ENCODE peak calls at places on chromosomes 11 and 22, in five cellular contexts. Z is sigmoid colon, Q is breast epithelium, E is transverse colon, H is spleen. I is an unnamed sample.

GRCh38 chr11:11243790-11244469 is 109.1 kb downstream of the CSNK2A3 start:
- DNase-seq in Z (no peak), E (no peak), Q (no peak), H (no peak), I (no peak)

GRCh38 chr11:65401803-65402248 is 15.4 kb downstream of the FRMD8 start:
- DNase-seq in Q (no peak), E (no peak), H (no peak), Z (no peak), I (no peak)

GRCh38 chr11:33347490-33348125 is 90.4 kb downstream of the HIPK3 start:
- DNase-seq in Z (no peak), E (no peak), H (peak), Q (no peak), I (no peak)

GRCh38 chr11:76634934-76635333 is 35.6 kb downstream of the LRRC32 start:
- DNase-seq in H (no peak), Q (no peak), E (no peak), Z (peak), I (no peak)

GRCh38 chr22:40326905-40327735 is 19.2 kb upstream of the ADSL start:
- DNase-seq in H (no peak), Q (no peak), Z (no peak), E (no peak), I (no peak)

GRCh38 chr11:102110761-102111010 is 439 bp downstream of the YAP1 start:
- DNase-seq in Z (no peak), E (no peak), H (peak), Q (no peak), I (no peak)

GRCh38 chr22:43128928-43129424 is 14.2 kb downstream of the MCAT start:
- DNase-seq in H (no peak), Z (no peak), E (peak), Q (no peak), I (no peak)

GRCh38 chr11:32307921-32308320 is 127.4 kb downstream of the WT1 start:
- DNase-seq in H (no peak), Q (no peak), Z (no peak), E (no peak), I (no peak)

GRCh38 chr11:113554531-113554930 is 79.3 kb upstream of the DRD2 start:
- DNase-seq in H (no peak), Q (no peak), Z (no peak), E (no peak), I (no peak)

GRCh38 chr11:10640308-10640707 is 53.2 kb downstream of the IRAG1 start:
- DNase-seq in Z (no peak), E (no peak), H (no peak), Q (no peak), I (no peak)

GRCh38 chr11:57158582-57158981 is 23.2 kb upstream of the LRRC55 start:
- DNase-seq in Z (no peak), Q (no peak), E (no peak), H (no peak), I (no peak)
- TF ChIP-seq POLR2AphosphoS5 in Z (no peak), Q (no peak), E (no peak), H (no peak), I (no peak)

GRCh38 chr11:72589802-72590761 is 84.1 kb downstream of the PDE2A start:
- DNase-seq in Z (no peak), H (peak), E (peak), Q (no peak), I (no peak)
- H3K4me3 ChIP-seq in Z (no peak), H (peak), E (peak), Q (no peak), I (peak)

GRCh38 chr11:68392822-68393221 is 67.7 kb upstream of the PPP6R3 start:
- DNase-seq in Q (no peak), E (no peak), H (no peak), Z (no peak), I (no peak)

GRCh38 chr11:68398870-68399865 is 61.4 kb upstream of the PPP6R3 start:
- DNase-seq in Z (peak), H (no peak), Q (no peak), E (peak), I (no peak)

GRCh38 chr11:68399916-68400315 is 60.6 kb upstream of the PPP6R3 start:
- DNase-seq in Z (no peak), E (no peak), Q (no peak), H (no peak), I (no peak)

GRCh38 chr11:68397256-68397655 is 63.3 kb upstream of the PPP6R3 start:
- DNase-seq in Q (no peak), H (peak), Z (no peak), E (no peak), I (no peak)

GRCh38 chr11:68396526-68396925 is 64.0 kb upstream of the PPP6R3 start:
- DNase-seq in Q (no peak), E (no peak), H (no peak), Z (no peak), I (no peak)
- H3K27ac ChIP-seq in Q (peak), E (peak), H (no peak), Z (peak), I (peak)

GRCh38 chr11:96339704-96340554 is 3.1 kb downstream of the MAML2 start:
- DNase-seq in Q (no peak), Z (no peak), E (no peak), H (no peak), I (no peak)

GRCh38 chr11:96340555-96340885 is 2.5 kb downstream of the MAML2 start:
- DNase-seq in E (no peak), Q (no peak), H (no peak), Z (no peak), I (no peak)

GRCh38 chr11:96342131-96342970 is 644 bp downstream of the MAML2 start:
- DNase-seq in H (no peak), Q (no peak), E (no peak), Z (no peak), I (no peak)

GRCh38 chr11:96341237-96342130 is 1.5 kb downstream of the MAML2 start:
- DNase-seq in Q (peak), Z (peak), E (peak), H (peak), I (no peak)

GRCh38 chr11:96342971-96343711 is at the start of gene MAML2:
- DNase-seq in Q (peak), H (peak), Z (peak), E (peak), I (peak)
- TF ChIP-seq POLR2AphosphoS5 in Q (peak), H (peak), Z (peak), E (peak), I (peak)

DNA sequence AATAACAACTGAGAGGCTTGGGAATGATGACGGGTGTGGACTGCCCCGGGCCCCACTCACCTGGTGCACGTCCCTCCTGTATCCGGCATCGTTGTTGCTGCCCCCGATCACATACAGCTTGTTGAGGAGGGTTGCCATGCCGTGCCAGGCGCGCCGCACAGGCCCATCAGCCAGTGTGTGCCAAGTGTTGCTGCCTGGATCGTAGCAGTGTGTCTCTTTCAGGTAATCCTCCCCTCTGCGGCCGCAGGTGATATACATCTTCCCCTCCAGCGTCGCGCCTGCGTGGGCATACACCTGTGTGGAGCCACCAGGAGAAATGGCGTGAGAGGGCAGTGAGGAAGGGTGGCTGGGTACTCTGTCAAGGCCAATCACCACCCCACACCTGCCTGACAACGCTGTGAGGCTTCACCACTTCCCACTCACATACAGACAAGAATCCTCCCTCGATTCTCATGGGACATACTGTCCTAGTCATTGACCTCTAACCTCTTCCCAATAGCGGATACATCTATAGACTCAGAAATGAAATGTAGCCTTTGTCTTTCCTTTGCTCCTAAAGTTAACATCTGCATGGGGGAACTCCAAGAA is 8.9 kb upstream of the SCARF2 start:
- DNase-seq in Q (no peak), H (peak), Z (no peak), E (no peak), I (no peak)
- H3K4me3 ChIP-seq in Q (no peak), H (no peak), Z (no peak), E (no peak), I (no peak)

GRCh38 chr11:29780756-29781155 is 236.1 kb downstream of the KCNA4 start:
- DNase-seq in E (no peak), Q (no peak), Z (no peak), H (no peak), I (no peak)
- H3K27ac ChIP-seq in E (no peak), Q (peak), Z (no peak), H (no peak), I (no peak)